ENCODE peak calls at places on chromosomes 1 and 21, in four cellular contexts. P, J, K and G are unnamed samples.

GRCh38 chr1:67524143-67525052 is 94.2 kb upstream of the SERBP1 start:
- DNase-seq in P (no peak), J (no peak), K (no peak), G (peak; percentile 18)

GRCh38 chr1:206470692-206471414 is 577 bp downstream of the IKBKE start:
- DNase-seq in P (no peak), J (peak; percentile 65), K (no peak), G (peak; percentile 87)

GRCh38 chr1:51317798-51318197 is 12.6 kb downstream of the TTC39A start:
- DNase-seq in P (no peak), J (no peak), K (no peak), G (no peak)

GRCh38 chr1:46472503-46473181 is 17.0 kb upstream of the DMBX1 start:
- DNase-seq in P (no peak), J (no peak), K (no peak), G (no peak)

GRCh38 chr21:44530221-44530902 is 9.6 kb downstream of the KRTAP10-1 start:
- DNase-seq in P (no peak), J (no peak), K (no peak), G (no peak)

GRCh38 chr1:240790851-240791250 is 178.9 kb upstream of the GREM2 start:
- DNase-seq in P (no peak), J (peak; percentile 68), K (no peak), G (no peak)

GRCh38 chr1:246032111-246032551 is 474.9 kb downstream of the SMYD3 start:
- DNase-seq in P (no peak), J (no peak), K (no peak), G (no peak)

GRCh38 chr1:180530501-180530900 is 28.1 kb upstream of the ACBD6 start:
- DNase-seq in P (no peak), J (peak; percentile 85), K (no peak), G (peak; percentile 94)

GRCh38 chr1:28869952-28870351 is 44.4 kb upstream of the EPB41 start:
- DNase-seq in P (no peak), J (no peak), K (no peak), G (no peak)

GRCh38 chr1:112637257-112638108 is 17.9 kb downstream of the CAPZA1 start:
- DNase-seq in P (peak; percentile 40), J (peak; percentile 42), K (no peak), G (peak; percentile 42)

GRCh38 chr1:215556996-215557395 is 10.1 kb upstream of the KCTD3 start:
- DNase-seq in P (no peak), J (no peak), K (no peak), G (no peak)

GRCh38 chr21:41877901-41878830 is 978 bp downstream of the PRDM15 start:
- DNase-seq in P (no peak), J (peak; percentile 72), K (no peak), G (peak; percentile 79)

GRCh38 chr1:167057297-167057688 is 32.9 kb downstream of the GPA33 start:
- DNase-seq in P (no peak), J (peak; percentile 39), K (no peak), G (peak; percentile 62)

GRCh38 chr1:2582401-2582800 is 4.2 kb upstream of the PRXL2B start:
- DNase-seq in P (no peak), J (no peak), K (no peak), G (peak; percentile 24)

GRCh38 chr1:66243548-66244130 is 290.3 kb upstream of the SGIP1 start:
- DNase-seq in P (no peak), J (peak; percentile 10), K (no peak), G (no peak)

GRCh38 chr1:17372955-17373354 is 959 bp downstream of the PADI6 start:
- DNase-seq in P (no peak), J (no peak), K (no peak), G (no peak)

GRCh38 chr1:176566004-176566975 is 103.3 kb downstream of the PAPPA2 start:
- DNase-seq in P (no peak), J (peak; percentile 55), K (no peak), G (no peak)

GRCh38 chr1:175373786-175374623 is 181.4 kb upstream of the KIAA0040 start:
- DNase-seq in P (no peak), J (no peak), K (no peak), G (peak; percentile 12)

GRCh38 chr1:32205401-32206370 is at the start of gene IQCC:
- DNase-seq in P (no peak), J (peak; percentile 72), K (peak; percentile 88), G (peak; percentile 81)

GRCh38 chr1:154481058-154481457 is 21.0 kb upstream of the TDRD10 start:
- DNase-seq in P (no peak), J (no peak), K (no peak), G (no peak)

GRCh38 chr1:244164563-244164890 is 113.4 kb downstream of the ZBTB18 start:
- DNase-seq in P (no peak), J (no peak), K (no peak), G (no peak)

GRCh38 chr21:39312112-39313041 is 1.1 kb downstream of the BRWD1 start:
- DNase-seq in P (no peak), J (peak; percentile 88), K (peak; percentile 94), G (peak; percentile 94)

GRCh38 chr1:2429780-2430591 is 17.6 kb upstream of the PEX10 start:
- DNase-seq in P (no peak), J (no peak), K (no peak), G (peak; percentile 28)

GRCh38 chr1:58570094-58570493 is 7.0 kb downstream of the TACSTD2 start:
- DNase-seq in P (no peak), J (no peak), K (no peak), G (no peak)

GRCh38 chr1:229378586-229379442 is 36.0 kb upstream of the CCSAP start:
- DNase-seq in P (no peak), J (no peak), K (no peak), G (no peak)
- TF ChIP-seq CTCF in P (peak; percentile 3), J (peak; percentile 13), K (no peak), G (peak; percentile 14)

GRCh38 chr1:202189919-202190715 is 3.5 kb upstream of the LGR6 start:
- DNase-seq in P (no peak), J (no peak), K (no peak), G (peak; percentile 38)

GRCh38 chr1:202189012-202189790 is 4.4 kb upstream of the LGR6 start:
- DNase-seq in P (no peak), J (peak; percentile 63), K (peak; percentile 82), G (peak; percentile 66)

GRCh38 chr1:202193614-202194327 is at the start of gene LGR6:
- DNase-seq in P (no peak), J (no peak), K (no peak), G (no peak)

GRCh38 chr1:202194328-202194648 is 689 bp downstream of the LGR6 start:
- DNase-seq in P (no peak), J (no peak), K (no peak), G (no peak)

DNA sequence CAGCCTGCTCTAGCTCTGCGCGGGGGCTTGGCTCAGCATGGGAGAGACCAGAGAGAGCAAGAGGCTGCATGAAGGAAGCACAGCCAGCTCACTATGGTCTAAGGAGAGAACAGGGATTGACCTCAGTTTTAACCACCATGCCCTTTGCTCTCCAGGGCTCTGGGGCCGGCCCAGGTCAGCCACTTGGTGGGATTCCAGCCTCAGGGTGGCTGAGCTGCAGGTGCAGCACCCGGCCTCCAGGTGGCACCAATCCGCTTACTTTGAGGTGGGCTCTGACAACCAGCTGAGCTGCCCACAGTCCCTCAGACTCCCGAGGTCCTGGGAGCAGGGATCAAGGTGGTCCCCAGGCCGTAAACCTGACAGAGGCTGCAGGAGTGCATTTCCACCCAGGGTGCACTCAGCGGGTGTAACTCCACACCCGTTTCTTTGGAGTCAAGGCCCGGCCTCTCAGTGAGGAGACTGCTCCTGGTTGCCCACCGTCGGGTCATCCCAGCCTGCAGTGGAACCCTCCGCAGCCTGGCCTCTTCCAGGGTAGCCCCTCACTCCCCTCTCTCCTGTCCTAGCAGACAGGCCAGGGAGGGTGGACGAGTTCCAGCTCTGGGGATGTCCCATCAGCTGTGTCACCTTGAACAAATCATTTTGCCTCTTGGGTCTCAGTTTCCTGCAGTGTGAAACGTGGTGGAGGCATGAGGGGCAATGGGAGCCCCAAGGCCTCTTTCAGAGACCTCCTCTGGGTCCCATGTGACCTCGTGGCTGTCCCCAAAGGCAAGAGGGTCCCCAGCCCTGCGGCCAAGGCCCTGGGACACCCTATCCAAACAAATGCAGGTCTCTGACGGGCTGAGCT is 607 bp upstream of the LGR6 start:
- DNase-seq in P (no peak), J (peak; percentile 49), K (peak; percentile 62), G (peak; percentile 65)
- H3K4me3 ChIP-seq in P (no peak overlapping the region), J (no peak overlapping the region), K (no peak overlapping the region), G (no peak overlapping the region)

GRCh38 chr21:15274701-15275255 is 210.0 kb upstream of the NRIP1 start:
- DNase-seq in P (no peak), J (no peak), K (no peak), G (no peak)
- TF ChIP-seq CTCF in P (no peak), J (no peak), K (no peak), G (no peak)

GRCh38 chr1:202810193-202810614 is 550 bp upstream of the PCAT6 start:
- DNase-seq in P (no peak), J (no peak), K (no peak), G (no peak)

GRCh38 chr1:202811296-202812175 is 782 bp downstream of the PCAT6 start:
- DNase-seq in P (no peak), J (no peak), K (peak; percentile 22), G (no peak)

GRCh38 chr1:202807926-202808757 is at the start of gene KDM5B:
- DNase-seq in P (no peak), J (peak; percentile 81), K (peak; percentile 76), G (peak; percentile 86)

GRCh38 chr1:202810615-202811295 is at the start of gene PCAT6:
- DNase-seq in P (peak; percentile 56), J (peak; percentile 95), K (peak; percentile 92), G (peak; percentile 96)

DNA sequence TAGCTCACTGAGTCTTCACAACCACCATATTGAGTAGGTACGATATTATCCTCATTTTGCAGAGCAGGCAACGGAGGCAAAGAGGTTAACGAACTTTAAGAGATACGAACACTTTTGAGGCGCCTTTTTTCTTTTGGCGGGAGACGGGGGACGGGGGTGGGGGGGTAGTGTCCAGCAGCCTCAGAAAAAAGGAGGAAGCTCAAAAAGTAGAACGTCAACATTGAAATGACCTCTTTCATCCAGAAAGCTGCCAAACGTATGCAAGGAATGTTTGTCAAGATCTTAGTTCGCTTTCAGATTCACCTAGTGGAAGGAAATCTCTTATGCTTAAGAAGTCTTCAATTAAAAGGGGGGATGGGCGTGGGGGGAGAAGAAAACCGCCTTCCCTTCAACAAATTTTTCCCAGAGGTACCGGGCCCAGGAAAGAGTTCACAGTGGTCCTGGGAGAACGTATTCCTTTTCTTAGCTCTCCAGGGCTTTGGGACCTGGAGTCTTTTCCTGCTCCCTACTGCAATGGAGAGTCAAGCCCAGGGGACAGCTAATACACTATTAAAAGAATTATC is 1.1 kb upstream of the PCAT6 start:
- DNase-seq in P (no peak), J (no peak), K (no peak), G (no peak)
- H3K4me3 ChIP-seq in P (no peak overlapping the region), J (no peak overlapping the region), K (peak overlapping the region; percentile 78), G (no peak overlapping the region)

DNA sequence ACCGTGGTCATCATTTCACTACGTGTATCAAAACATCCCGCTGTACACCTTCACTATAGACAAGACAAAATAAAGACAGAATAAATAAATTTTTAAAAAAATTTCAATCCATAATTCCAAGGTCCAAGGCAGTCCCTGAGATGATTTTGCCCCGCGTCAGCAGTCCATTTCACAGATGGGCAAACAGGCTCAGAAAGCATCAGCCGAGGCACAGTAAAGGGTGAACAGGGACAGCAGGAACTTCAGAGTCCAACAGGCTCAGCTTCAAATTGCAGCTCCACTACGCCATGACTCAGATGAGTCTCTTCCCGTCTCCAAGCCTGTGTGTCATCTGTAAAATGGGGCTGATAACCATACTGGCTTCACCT is 15.0 kb downstream of the MATN1 start:
- DNase-seq in P (no peak), J (no peak), K (no peak), G (no peak)
- TF ChIP-seq CTCF in P (no peak), J (no peak), K (no peak), G (no peak)